ENCODE peak calls at places on chromosomes 12 and 14, in seven cellular contexts. D is progenitor cell of endocrine pancreas, R is stomach, B is NCI-H460, N is mesenchymal stem cell, K is HCT116, J is AG10803. E is an unnamed sample.

GRCh38 chr12:110744697-110745264 is 2.1 kb upstream of the PPP1CC start:
- DNase-seq in D (no peak), R (peak; percentile 64), B (no peak), N (no peak), K (no peak), J (no peak), E (no peak)

GRCh38 chr12:107404981-107405380 is 280.6 kb upstream of the PWP1 start:
- DNase-seq in D (no peak), R (no peak), B (peak; percentile 41), N (peak; percentile 6), K (peak; percentile 57), J (peak; percentile 21), E (peak; percentile 45)

GRCh38 chr12:2183556-2184541 is 131.1 kb downstream of the CACNA1C start:
- DNase-seq in D (no peak), R (no peak), B (no peak), N (peak; percentile 79), K (no peak), J (peak; percentile 91), E (no peak)

GRCh38 chr12:45988259-45988658 is 2.1 kb downstream of the SCAF11 start:
- DNase-seq in D (no peak), R (no peak), B (no peak), N (peak; percentile 28), K (no peak), J (peak; percentile 40), E (no peak)

GRCh38 chr14:93832076-93832475 is 43.8 kb upstream of the PRIMA1 start:
- DNase-seq in D (no peak), R (no peak), B (no peak), N (no peak), K (no peak), J (no peak), E (no peak)

GRCh38 chr12:57003395-57003794 is 3.0 kb downstream of the ZBTB39 start:
- DNase-seq in D (no peak), R (no peak), B (no peak), N (no peak), K (no peak), J (no peak), E (no peak)

GRCh38 chr12:92261071-92261470 is 115.4 kb upstream of the BTG1 start:
- DNase-seq in D (no peak), R (no peak), B (no peak), N (no peak), K (no peak), J (no peak), E (no peak)

GRCh38 chr14:96177766-96178377 is 26.8 kb upstream of the BDKRB2 start:
- DNase-seq in D (no peak), R (no peak), B (no peak), N (peak; percentile 24), K (no peak), J (peak; percentile 29), E (no peak)

GRCh38 chr12:114400925-114401324 is 5.0 kb downstream of the TBX5 start:
- DNase-seq in D (no peak), R (no peak), B (no peak), N (no peak), K (no peak), J (peak; percentile 84), E (no peak)

GRCh38 chr14:103527408-103528157 is 1.4 kb upstream of the TRMT61A start:
- DNase-seq in D (no peak), R (no peak), B (no peak), N (peak; percentile 57), K (no peak), J (peak; percentile 53), E (no peak)

GRCh38 chr14:22886500-22887259 is 3.7 kb downstream of the REM2 start:
- DNase-seq in D (peak; percentile 68), R (peak; percentile 85), B (no peak), N (peak; percentile 70), K (peak; percentile 49), J (peak; percentile 59), E (peak; percentile 83)

GRCh38 chr12:53078425-53079225 is 565 bp downstream of the SPRYD3 start:
- DNase-seq in D (no peak), R (peak; percentile 49), B (no peak), N (peak; percentile 50), K (no peak), J (peak; percentile 51), E (peak; percentile 78)

GRCh38 chr12:122835693-122836026 is 403 bp downstream of the HIP1R start:
- DNase-seq in D (no peak), R (no peak), B (no peak), N (no peak), K (no peak), J (no peak), E (peak; percentile 62)

GRCh38 chr12:6180300-6181051 is 19.7 kb upstream of the CD9 start:
- DNase-seq in D (no peak), R (peak; percentile 57), B (no peak), N (peak; percentile 90), K (peak; percentile 15), J (peak; percentile 54), E (no peak)

GRCh38 chr14:49959822-49960408 is 67.0 kb downstream of the ARF6 start:
- DNase-seq in D (no peak), R (no peak), B (no peak), N (no peak), K (no peak), J (no peak), E (peak; percentile 78)

GRCh38 chr12:108112815-108113556 is 16.1 kb upstream of the WSCD2 start:
- DNase-seq in D (no peak), R (no peak), B (no peak), N (no peak), K (no peak), J (no peak), E (no peak)

GRCh38 chr12:76158518-76159321 is 74.2 kb upstream of the NAP1L1 start:
- DNase-seq in D (peak; percentile 21), R (peak; percentile 55), B (peak; percentile 70), N (peak; percentile 94), K (peak; percentile 34), J (peak; percentile 93), E (peak; percentile 13)

GRCh38 chr12:459430-460258 is at the start of gene B4GALNT3:
- DNase-seq in D (peak; percentile 75), R (peak; percentile 83), B (peak; percentile 14), N (peak; percentile 20), K (peak; percentile 54), J (no peak), E (peak; percentile 87)

GRCh38 chr12:101696477-101697196 is 803 bp upstream of the CHPT1 start:
- DNase-seq in D (no peak), R (peak; percentile 32), B (no peak), N (no peak), K (no peak), J (peak; percentile 36), E (peak; percentile 11)

GRCh38 chr12:7868391-7868790 is 4.3 kb downstream of the SLC2A14 start:
- DNase-seq in D (no peak), R (no peak), B (no peak), N (no peak), K (no peak), J (peak; percentile 25), E (no peak)

GRCh38 chr12:3152013-3152412 is 74.8 kb downstream of the TSPAN9 start:
- DNase-seq in D (no peak), R (no peak), B (no peak), N (peak; percentile 42), K (no peak), J (peak; percentile 84), E (no peak)

GRCh38 chr12:22981711-22982110 is 356.7 kb downstream of the ETNK1 start:
- DNase-seq in D (no peak), R (no peak), B (peak; percentile 8), N (peak; percentile 5), K (no peak), J (peak; percentile 57), E (no peak)

GRCh38 chr14:22545842-22546721 is 42.9 kb downstream of the DAD1 start:
- DNase-seq in D (no peak), R (no peak), B (no peak), N (peak; percentile 93), K (no peak), J (peak; percentile 64), E (no peak)

GRCh38 chr12:42735869-42736361 is 146.4 kb upstream of the PRICKLE1 start:
- DNase-seq in D (no peak), R (no peak), B (no peak), N (no peak), K (no peak), J (no peak), E (no peak)

GRCh38 chr12:89882051-89882450 is 173.4 kb upstream of the ATP2B1 start:
- DNase-seq in D (no peak), R (no peak), B (no peak), N (peak; percentile 90), K (no peak), J (peak; percentile 60), E (no peak)

GRCh38 chr14:32397871-32398640 is 69.0 kb downstream of the AKAP6 start:
- DNase-seq in D (no peak), R (no peak), B (no peak), N (peak; percentile 50), K (no peak), J (peak; percentile 79), E (no peak)

GRCh38 chr12:25436206-25436912 is 116.7 kb downstream of the LMNTD1 start:
- DNase-seq in D (no peak), R (no peak), B (peak; percentile 74), N (peak; percentile 76), K (peak; percentile 70), J (peak; percentile 86), E (peak; percentile 44)

GRCh38 chr12:50621435-50622304 is 116.9 kb downstream of the DIP2B start:
- DNase-seq in D (no peak), R (no peak), B (no peak), N (no peak), K (no peak), J (no peak), E (no peak)

GRCh38 chr12:120981407-120981921 is 3.1 kb downstream of the HNF1A start:
- DNase-seq in D (no peak), R (no peak), B (no peak), N (no peak), K (no peak), J (no peak), E (no peak)

GRCh38 chr12:11446372-11446771 is 51.0 kb upstream of the PRB2 start:
- DNase-seq in D (no peak), R (no peak), B (no peak), N (no peak), K (no peak), J (peak; percentile 15), E (no peak)

GRCh38 chr12:73342733-73343132 is 1070.6 kb downstream of the TRHDE start:
- DNase-seq in D (no peak), R (no peak), B (no peak), N (no peak), K (no peak), J (no peak), E (no peak)

GRCh38 chr12:105659355-105660075 is 329.0 kb downstream of the C12orf75 start:
- DNase-seq in D (no peak), R (no peak), B (no peak), N (no peak), K (no peak), J (no peak), E (no peak)

GRCh38 chr14:83994020-83994419 is 1535.9 kb upstream of the FLRT2 start:
- DNase-seq in D (no peak), R (no peak), B (no peak), N (peak; percentile 32), K (no peak), J (no peak), E (no peak)

GRCh38 chr12:117130806-117131205 is 31.6 kb upstream of the TESC start:
- DNase-seq in D (no peak), R (no peak), B (no peak), N (no peak), K (no peak), J (no peak), E (no peak)

GRCh38 chr12:127125607-127126259 is 1141.2 kb upstream of the TMEM132C start:
- DNase-seq in D (no peak), R (no peak), B (peak; percentile 42), N (peak; percentile 53), K (peak; percentile 97), J (peak; percentile 63), E (no peak)

GRCh38 chr12:132075026-132075713 is 68.9 kb downstream of the DDX51 start:
- DNase-seq in D (no peak), R (no peak), B (no peak), N (no peak), K (no peak), J (no peak), E (no peak)

GRCh38 chr12:96770239-96770780 is 136.7 kb upstream of the NEDD1 start:
- DNase-seq in D (no peak), R (no peak), B (no peak), N (no peak), K (no peak), J (no peak), E (peak; percentile 76)

GRCh38 chr12:1777798-1778197 is 42.6 kb upstream of the LRTM2 start:
- DNase-seq in D (no peak), R (no peak), B (no peak), N (peak; percentile 72), K (no peak), J (peak; percentile 82), E (no peak)